ENCODE peak calls at places on chromosomes 7 and 10, in eight cellular contexts. J is PC-3, Q is breast epithelium, V is mesendoderm, H is colonic mucosa, L is BJ, Z is heart left ventricle, I is left ventricle myocardium inferior. X is an unnamed sample.
A peak's percentile ranks its signal among the peaks of the same experiment; 100 is the strongest.

GRCh38 chr7:64874114-64874513 is 29.0 kb upstream of the ZNF273 start:
- DNase-seq in J (peak; percentile 13), Q (no peak), V (no peak), H (no peak), L (no peak), Z (no peak), I (no peak), X (no peak)

GRCh38 chr7:50335795-50336754 is 31.6 kb downstream of the IKZF1 start:
- DNase-seq in J (no peak), Q (no peak), V (peak; percentile 43), H (no peak), L (no peak), Z (no peak), I (no peak), X (no peak)

GRCh38 chr7:42479452-42480303 is 242.7 kb upstream of the GLI3 start:
- DNase-seq in J (peak; percentile 89), Q (no peak), V (no peak), H (no peak), L (peak; percentile 14), Z (no peak), I (no peak), X (no peak)

GRCh38 chr10:79927111-79927828 is 21.6 kb downstream of the SFTPD start:
- DNase-seq in J (no peak), Q (no peak), V (no peak), H (no peak), L (no peak), Z (peak; percentile 68), I (peak; percentile 37), X (peak; percentile 58)

GRCh38 chr10:117626228-117626627 is 83.7 kb downstream of the EMX2 start:
- DNase-seq in J (no peak), Q (no peak), V (no peak), H (no peak), L (no peak), Z (no peak), I (no peak), X (peak; percentile 42)

GRCh38 chr7:18520450-18521235 is 25.1 kb downstream of the HDAC9 start:
- DNase-seq in J (peak; percentile 68), Q (no peak), V (no peak), H (no peak), L (peak; percentile 70), Z (no peak), I (no peak), X (no peak)

GRCh38 chr10:91210014-91210413 is 10.4 kb upstream of the PCGF5 start:
- DNase-seq in J (no peak), Q (no peak), V (no peak), H (peak; percentile 31), L (no peak), Z (no peak), I (no peak), X (no peak)

GRCh38 chr7:31000161-31000693 is 36.5 kb downstream of the GHRHR start:
- DNase-seq in J (no peak), Q (no peak), V (peak; percentile 45), H (no peak), L (no peak), Z (no peak), I (no peak), X (no peak)

GRCh38 chr10:23512355-23513058 is 73.6 kb downstream of the OTUD1 start:
- DNase-seq in J (peak; percentile 70), Q (no peak), V (peak; percentile 10), H (no peak), L (no peak), Z (no peak), I (no peak), X (no peak)

GRCh38 chr10:36163827-36164226 is 521.7 kb upstream of the FZD8 start:
- DNase-seq in J (no peak), Q (no peak), V (no peak), H (no peak), L (no peak), Z (no peak), I (no peak), X (no peak)

GRCh38 chr7:4629287-4629905 is 52.7 kb upstream of the FOXK1 start:
- DNase-seq in J (no peak), Q (no peak), V (no peak), H (no peak), L (no peak), Z (no peak), I (no peak), X (no peak)

GRCh38 chr7:132564090-132564489 is 12.2 kb downstream of the PLXNA4 start:
- DNase-seq in J (peak; percentile 15), Q (no peak), V (no peak), H (no peak), L (no peak), Z (no peak), I (no peak), X (no peak)

GRCh38 chr10:102835007-102835482 is 2.2 kb downstream of the CYP17A1 start:
- DNase-seq in J (peak; percentile 83), Q (peak; percentile 60), V (peak; percentile 87), H (peak; percentile 80), L (no peak), Z (peak; percentile 75), I (peak; percentile 68), X (peak; percentile 82)

GRCh38 chr10:43231523-43232078 is 35.3 kb downstream of the RASGEF1A start:
- DNase-seq in J (no peak), Q (peak; percentile 43), V (no peak), H (no peak), L (no peak), Z (peak; percentile 4), I (peak; percentile 5), X (no peak)

GRCh38 chr10:43236176-43236850 is 30.6 kb downstream of the RASGEF1A start:
- DNase-seq in J (no peak), Q (no peak), V (no peak), H (no peak), L (no peak), Z (peak; percentile 19), I (no peak), X (peak; percentile 48)

GRCh38 chr10:43234471-43235041 is 32.3 kb downstream of the RASGEF1A start:
- DNase-seq in J (no peak), Q (peak; percentile 27), V (no peak), H (no peak), L (no peak), Z (peak; percentile 17), I (peak; percentile 4), X (peak; percentile 50)

GRCh38 chr10:43235070-43235900 is 31.6 kb downstream of the RASGEF1A start:
- DNase-seq in J (no peak), Q (no peak), V (no peak), H (no peak), L (no peak), Z (peak; percentile 14), I (peak; percentile 7), X (peak; percentile 38)

DNA sequence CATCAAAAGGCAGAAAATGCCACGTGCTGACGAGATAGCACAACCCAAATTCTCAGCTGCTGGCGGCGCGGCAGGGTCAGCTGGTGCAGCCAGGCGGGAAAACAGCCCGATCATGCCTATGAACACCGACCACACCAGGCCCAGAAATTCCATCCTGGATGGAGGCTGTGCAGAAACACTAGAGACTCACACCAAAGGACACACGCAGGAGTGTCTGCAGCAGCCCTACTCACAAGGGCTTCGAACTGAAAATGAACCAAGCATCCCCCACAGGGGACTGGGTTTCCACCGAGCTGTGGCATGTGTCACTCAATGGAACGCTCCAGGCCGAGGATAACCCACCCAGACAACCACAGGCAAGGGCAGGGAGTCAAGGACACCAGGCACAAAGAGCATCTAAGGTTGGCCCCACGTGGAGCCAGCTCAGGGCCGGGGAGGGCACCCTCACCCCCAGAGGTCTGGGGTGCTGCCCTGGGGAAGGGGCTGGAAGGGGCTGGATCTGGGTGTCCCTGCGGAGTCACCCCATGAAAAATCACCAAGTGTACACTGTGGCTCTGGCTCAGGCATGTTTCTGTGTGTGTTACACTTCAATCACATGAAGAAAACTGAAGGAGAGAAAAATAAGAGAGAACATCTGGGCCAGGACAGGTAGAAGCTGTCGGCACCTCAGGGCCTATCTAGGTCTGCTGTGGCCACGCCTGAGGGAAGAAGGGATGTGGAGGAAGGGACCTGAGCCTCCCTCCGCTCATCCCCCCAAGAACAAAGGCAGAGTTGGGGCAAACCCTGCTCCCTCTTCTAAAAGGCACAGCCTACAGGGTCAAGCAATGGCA is 33.0 kb downstream of the RASGEF1A start:
- DNase-seq in J (no peak), Q (peak; percentile 45), V (no peak), H (no peak), L (no peak), Z (peak; percentile 7), I (no peak), X (peak; percentile 50)
- H3K36me3 ChIP-seq in J (no peaks in the 10 kb centered on the region), Q (no peaks in the 10 kb centered on the region), V (no peaks in the 10 kb centered on the region), H (no peaks in the 10 kb centered on the region), L (no peaks in the 10 kb centered on the region), Z (no peaks in the 10 kb centered on the region), I (no peaks in the 10 kb centered on the region), X (no peaks in the 10 kb centered on the region)

DNA sequence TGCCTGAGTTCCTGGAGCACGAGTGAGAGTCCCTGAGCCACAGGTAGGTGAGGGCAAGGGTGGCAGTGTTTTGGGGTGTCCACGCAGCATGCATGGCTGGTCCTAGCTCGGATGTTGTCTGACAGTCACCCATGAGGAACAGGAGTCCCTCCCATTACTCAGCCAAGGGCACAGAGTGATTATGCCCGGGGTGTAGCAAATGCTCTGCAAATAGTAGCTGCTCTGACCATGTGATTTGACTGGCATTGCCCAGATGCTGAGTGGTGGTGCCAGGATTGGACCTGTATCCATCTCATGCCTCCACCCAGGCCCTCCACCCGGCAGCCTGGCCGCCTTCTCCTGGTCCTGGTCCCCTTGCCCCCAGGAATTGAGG is 150.8 kb downstream of the GRK5 start:
- DNase-seq in J (no peak), Q (no peak), V (no peak), H (no peak), L (no peak), Z (peak; percentile 58), I (no peak), X (no peak)
- H3K36me3 ChIP-seq in J (peaks cover 5% of the 10 kb centered on the region), Q (no peaks in the 10 kb centered on the region), V (no peaks in the 10 kb centered on the region), H (no peaks in the 10 kb centered on the region), L (peaks cover 3% of the 10 kb centered on the region), Z (no peaks in the 10 kb centered on the region), I (peaks cover 6% of the 10 kb centered on the region), X (no peaks in the 10 kb centered on the region)

DNA sequence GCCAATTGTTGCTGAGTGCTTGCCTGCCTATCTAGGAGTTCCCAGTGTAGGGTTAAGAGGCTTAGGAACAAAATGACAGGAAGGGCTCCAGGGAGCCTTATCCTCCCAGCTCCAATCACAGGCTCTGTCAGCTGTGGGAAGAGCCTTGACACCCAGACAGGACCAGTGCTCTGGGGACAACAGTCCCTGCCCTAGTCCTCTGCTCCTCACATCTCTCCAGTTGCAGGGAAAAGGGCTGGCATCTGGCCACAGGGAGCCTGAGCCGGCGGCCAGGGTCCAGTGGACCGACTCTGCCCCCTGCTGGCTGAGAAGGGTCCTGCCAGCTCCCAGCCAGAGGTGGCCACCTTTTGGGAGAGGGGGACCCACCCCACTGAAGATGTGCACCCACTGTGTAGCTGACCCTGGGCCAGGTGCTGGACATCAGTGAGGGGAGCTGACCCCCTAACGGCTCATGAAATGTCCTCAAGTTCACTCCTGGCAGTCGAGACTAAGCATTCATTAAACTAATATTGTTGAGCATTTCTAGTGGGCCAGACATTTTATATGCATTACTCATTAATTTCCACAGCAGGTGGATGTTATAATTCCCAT is 17.6 kb downstream of the DNAJB12 start:
- DNase-seq in J (peak; percentile 60), Q (peak; percentile 88), V (peak; percentile 63), H (peak; percentile 85), L (no peak), Z (peak; percentile 92), I (peak; percentile 88), X (peak; percentile 89)
- H3K36me3 ChIP-seq in J (peaks cover 13% of the 10 kb centered on the region), Q (no peaks in the 10 kb centered on the region), V (peaks cover 7% of the 10 kb centered on the region), H (no peaks in the 10 kb centered on the region), L (peaks cover 25% of the 10 kb centered on the region), Z (peaks cover 54% of the 10 kb centered on the region), I (peaks cover 52% of the 10 kb centered on the region), X (peaks cover 41% of the 10 kb centered on the region)

GRCh38 chr10:124830445-124830844 is 28.8 kb downstream of the ABRAXAS2 start:
- DNase-seq in J (no peak), Q (no peak), V (no peak), H (no peak), L (no peak), Z (no peak), I (no peak), X (no peak)
- H3K36me3 ChIP-seq in J (peaks cover 31% of the 10 kb centered on the region), Q (peaks cover 11% of the 10 kb centered on the region), V (peaks cover 8% of the 10 kb centered on the region), H (peaks cover 10% of the 10 kb centered on the region), L (peaks cover 16% of the 10 kb centered on the region), Z (peaks cover 93% of the 10 kb centered on the region), I (peaks cover 85% of the 10 kb centered on the region), X (peaks cover 78% of the 10 kb centered on the region)

X was measured in right atrium auricular region.